ENCODE peak calls at places on chromosomes 4 and X, in four cellular contexts. L, C, O and Y are unnamed samples.

GRCh38 chr4:8251110-8251883 is 18.3 kb upstream of the HTRA3 start:
- DNase-seq in O (no peak), C (no peak), L (no peak), Y (no peak)

GRCh38 chrX:44267116-44267515 is 76.4 kb downstream of the EFHC2 start:
- DNase-seq in L (no peak), C (no peak), O (no peak), Y (no peak)

GRCh38 chr4:181897935-181898334 is 345.3 kb upstream of the TENM3 start:
- DNase-seq in C (no peak), O (no peak), L (no peak), Y (no peak)

GRCh38 chrX:7996414-7996813 is 69.2 kb upstream of the PNPLA4 start:
- DNase-seq in O (peak), C (peak), L (peak), Y (peak)

GRCh38 chr4:2417196-2417764 is 1.2 kb downstream of the ZFYVE28 start:
- DNase-seq in C (no peak), O (no peak), L (no peak), Y (no peak)

GRCh38 chrX:22430701-22431100 is 158.0 kb downstream of the CBLL2 start:
- DNase-seq in O (no peak), C (no peak), L (no peak), Y (no peak)

GRCh38 chr4:75306496-75306895 is 207.7 kb downstream of the RCHY1 start:
- DNase-seq in L (no peak), C (no peak), O (no peak), Y (no peak)

GRCh38 chrX:78455901-78456300 is 128.5 kb upstream of the CYSLTR1 start:
- DNase-seq in L (no peak), C (peak), O (no peak), Y (no peak)

GRCh38 chr4:138182838-138183426 is 59.2 kb downstream of the SLC7A11 start:
- DNase-seq in C (peak), L (no peak), O (peak), Y (peak)

DNA sequence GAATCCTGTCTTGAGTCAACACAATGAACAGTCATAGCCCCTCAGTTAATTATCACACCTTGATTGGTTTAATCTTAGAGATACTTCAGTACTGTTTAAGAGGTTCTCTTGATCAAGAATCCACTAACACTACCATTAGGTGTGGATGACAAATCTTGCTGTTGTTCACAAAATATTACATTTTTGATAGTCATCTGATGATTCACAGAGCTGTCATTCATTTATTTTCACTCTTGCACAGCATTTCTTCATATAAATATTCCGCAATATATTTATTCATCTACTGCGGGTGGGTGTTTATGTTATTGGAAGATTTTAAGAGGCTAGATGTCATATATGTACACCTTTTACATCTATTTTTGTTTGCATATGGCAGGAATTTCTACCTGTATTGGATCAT is 1138.1 kb upstream of the PRKX start:
- DNase-seq in L (no peak), C (no peak), O (no peak), Y (no peak)
- H3K27ac ChIP-seq in L (no peak), C (no peak), O (no peak), Y (no peak)

GRCh38 chrX:47146121-47146935 is 1.3 kb downstream of the RBM10 start:
- DNase-seq in L (no peak), C (no peak), O (no peak), Y (no peak)
- H3K27ac ChIP-seq in L (peak), C (peak), O (no peak), Y (peak)

GRCh38 chrX:110614596-110614995 is 181.0 kb downstream of the CHRDL1 start:
- DNase-seq in O (no peak), L (no peak), C (no peak), Y (no peak)
- H3K27ac ChIP-seq in O (no peak), L (no peak), C (no peak), Y (no peak)

DNA sequence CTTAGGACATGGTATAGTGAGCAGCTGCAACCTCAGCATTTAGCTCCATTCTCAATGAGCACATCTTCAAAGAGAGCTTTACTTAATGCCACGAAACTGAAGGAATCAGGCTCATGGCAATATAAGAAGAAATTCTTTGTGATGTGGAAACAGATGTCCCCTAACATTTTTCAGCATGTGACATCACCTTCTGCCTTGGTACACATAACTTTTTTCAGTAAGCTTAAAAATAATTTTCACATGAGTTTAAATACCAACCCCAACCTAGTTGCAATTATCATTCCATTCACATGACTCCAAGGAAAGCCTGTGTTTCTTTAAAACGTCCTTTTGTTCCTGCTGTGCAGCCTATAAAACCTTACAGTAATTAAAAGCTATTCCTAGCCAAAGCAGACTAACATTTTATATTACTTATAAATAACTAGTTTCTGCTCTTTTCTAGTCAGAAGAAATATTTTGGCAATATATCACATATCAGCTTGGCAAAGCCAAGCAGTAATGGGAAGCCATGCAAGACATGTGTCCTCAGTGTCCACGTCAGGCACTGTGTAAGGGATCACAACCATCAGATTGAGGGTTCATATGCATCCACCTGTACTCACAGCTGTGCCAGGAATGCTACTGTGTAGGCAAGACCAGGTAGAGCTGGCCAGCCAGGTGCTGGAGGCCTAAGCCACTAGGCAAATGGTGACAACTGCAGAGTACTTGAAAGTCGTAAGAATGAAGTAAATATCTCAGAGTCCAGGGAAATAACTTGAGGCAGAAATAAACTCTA is 466.6 kb downstream of the INPP4B start:
- DNase-seq in C (peak), L (no peak), O (no peak), Y (no peak)
- H3K27ac ChIP-seq in C (peak), L (no peak), O (no peak), Y (no peak)

GRCh38 chr4:128284317-128284716 is 3.3 kb downstream of the PGRMC2 start:
- DNase-seq in C (no peak), L (no peak), O (no peak), Y (no peak)

GRCh38 chr4:128287159-128287870 is at the start of gene PGRMC2:
- DNase-seq in O (peak), C (peak), L (peak), Y (peak)

GRCh38 chr4:128286474-128287158 is 997 bp downstream of the PGRMC2 start:
- DNase-seq in C (peak), O (peak), L (no peak), Y (peak)

GRCh38 chr4:128283071-128283470 is 4.5 kb downstream of the PGRMC2 start:
- DNase-seq in O (no peak), L (no peak), C (no peak), Y (no peak)

DNA sequence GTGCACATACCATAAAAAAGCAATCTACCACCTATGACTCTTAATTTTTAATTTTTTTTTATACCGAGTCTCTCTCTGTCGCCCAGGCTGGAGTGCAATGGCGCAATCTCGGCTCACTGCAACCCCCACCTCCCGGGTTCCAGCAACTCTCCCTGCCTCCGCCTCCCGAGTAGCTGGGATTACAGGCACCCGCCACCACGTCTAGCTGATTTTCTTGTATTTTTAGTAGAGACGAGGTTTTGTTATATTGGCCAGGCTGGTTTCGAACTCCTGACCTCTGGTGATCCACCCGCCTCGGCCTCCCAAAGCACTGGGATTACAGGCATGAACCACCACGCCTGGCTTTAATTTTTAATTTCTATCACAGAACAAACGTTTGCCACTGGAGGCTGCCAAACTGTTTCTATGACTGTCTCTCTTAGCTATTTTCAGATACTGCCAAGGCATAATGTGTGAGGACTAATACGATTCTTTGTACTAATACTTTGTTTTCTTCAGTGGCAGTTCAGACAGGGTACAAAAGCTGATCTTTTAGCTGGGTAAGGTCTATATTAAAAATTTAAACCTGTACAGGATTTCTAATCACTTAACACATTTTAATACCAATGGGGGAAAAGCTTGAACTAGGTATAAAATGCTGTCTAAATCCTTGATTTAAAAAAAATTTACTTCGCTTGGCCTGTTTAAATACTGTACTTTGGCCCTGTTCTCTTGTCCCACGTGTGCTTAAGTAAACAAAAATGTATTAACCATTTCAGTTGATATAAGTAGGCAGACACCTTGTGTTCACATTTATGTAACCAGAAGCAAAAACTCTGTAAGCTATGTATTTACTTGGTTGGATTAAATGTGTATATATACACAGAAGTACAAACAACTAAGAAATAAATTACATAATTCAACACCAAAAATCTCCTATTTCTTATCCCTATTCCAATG is 2.3 kb downstream of the PGRMC2 start:
- DNase-seq in L (no peak), C (peak), O (no peak), Y (no peak)
- H3K27ac ChIP-seq in L (no peak), C (peak), O (no peak), Y (peak)

GRCh38 chr4:73817341-73817740 is 19.1 kb upstream of the CXCL6 start:
- DNase-seq in O (no peak), C (no peak), L (no peak), Y (no peak)
- H3K27ac ChIP-seq in O (no peak), C (peak), L (no peak), Y (no peak)